ENCODE peak calls at places on chromosomes 2 and 18, in seven cellular contexts. One of them, this sample, is unnamed.

GRCh38 chr2:1816414-1816911 is 72.1 kb upstream of the PXDN start:
- DNase-seq in neural crest cell: no peak
- DNase-seq in M059J: peak; percentile 10
- DNase-seq in stimulated activated CD4-positive, alpha-beta T cell treated with anti-CD3 and anti-CD28 coated beads, TNF-alpha, amount 100 ng/mL, for 1 hour: no peak
- DNase-seq in body of pancreas: no peak
- DNase-seq in GM23248: peak; percentile 79
- DNase-seq in colonic mucosa: no peak
- DNase-seq in this sample: no peak

GRCh38 chr2:10036095-10036879 is 7.1 kb upstream of the KLF11 start:
- DNase-seq in stimulated activated CD4-positive, alpha-beta T cell treated with anti-CD3 and anti-CD28 coated beads, TNF-alpha, amount 100 ng/mL, for 1 hour: no peak
- DNase-seq in body of pancreas: peak; percentile 87
- DNase-seq in M059J: peak; percentile 89
- DNase-seq in GM23248: peak; percentile 92
- DNase-seq in colonic mucosa: no peak
- DNase-seq in neural crest cell: no peak
- DNase-seq in this sample: no peak

GRCh38 chr2:177296047-177296446 is 31.5 kb upstream of the NFE2L2 start:
- DNase-seq in stimulated activated CD4-positive, alpha-beta T cell treated with anti-CD3 and anti-CD28 coated beads, TNF-alpha, amount 100 ng/mL, for 1 hour: no peak
- DNase-seq in colonic mucosa: no peak
- DNase-seq in body of pancreas: no peak
- DNase-seq in neural crest cell: no peak
- DNase-seq in M059J: no peak
- DNase-seq in GM23248: peak; percentile 34
- DNase-seq in this sample: no peak

GRCh38 chr18:51184092-51184458 is 13.4 kb downstream of the MEX3C start:
- DNase-seq in stimulated activated CD4-positive, alpha-beta T cell treated with anti-CD3 and anti-CD28 coated beads, TNF-alpha, amount 100 ng/mL, for 1 hour: no peak
- DNase-seq in neural crest cell: no peak
- DNase-seq in body of pancreas: no peak
- DNase-seq in colonic mucosa: no peak
- DNase-seq in M059J: no peak
- DNase-seq in GM23248: no peak
- DNase-seq in this sample: no peak

GRCh38 chr2:238925281-238925680 is 77.4 kb downstream of the TWIST2 start:
- DNase-seq in colonic mucosa: no peak
- DNase-seq in GM23248: no peak
- DNase-seq in neural crest cell: no peak
- DNase-seq in M059J: no peak
- DNase-seq in stimulated activated CD4-positive, alpha-beta T cell treated with anti-CD3 and anti-CD28 coated beads, TNF-alpha, amount 100 ng/mL, for 1 hour: no peak
- DNase-seq in body of pancreas: no peak
- DNase-seq in this sample: no peak

GRCh38 chr2:210502997-210503621 is 26.6 kb upstream of the LANCL1 start:
- DNase-seq in colonic mucosa: peak; percentile 61
- DNase-seq in body of pancreas: peak; percentile 64
- DNase-seq in stimulated activated CD4-positive, alpha-beta T cell treated with anti-CD3 and anti-CD28 coated beads, TNF-alpha, amount 100 ng/mL, for 1 hour: no peak
- DNase-seq in GM23248: peak; percentile 69
- DNase-seq in M059J: peak; percentile 39
- DNase-seq in neural crest cell: peak; percentile 50
- DNase-seq in this sample: no peak

GRCh38 chr18:36636237-36636792 is 192.5 kb downstream of the TPGS2 start:
- DNase-seq in body of pancreas: no peak
- DNase-seq in M059J: no peak
- DNase-seq in colonic mucosa: no peak
- DNase-seq in neural crest cell: no peak
- DNase-seq in GM23248: no peak
- DNase-seq in stimulated activated CD4-positive, alpha-beta T cell treated with anti-CD3 and anti-CD28 coated beads, TNF-alpha, amount 100 ng/mL, for 1 hour: no peak
- DNase-seq in this sample: no peak

GRCh38 chr2:99380376-99381010 is 43.3 kb downstream of the EIF5B start:
- DNase-seq in body of pancreas: no peak
- DNase-seq in stimulated activated CD4-positive, alpha-beta T cell treated with anti-CD3 and anti-CD28 coated beads, TNF-alpha, amount 100 ng/mL, for 1 hour: no peak
- DNase-seq in M059J: no peak
- DNase-seq in colonic mucosa: no peak
- DNase-seq in neural crest cell: no peak
- DNase-seq in GM23248: no peak
- DNase-seq in this sample: no peak

GRCh38 chr18:6997802-6998201 is 119.8 kb downstream of the LAMA1 start:
- DNase-seq in M059J: peak; percentile 87
- DNase-seq in colonic mucosa: no peak
- DNase-seq in stimulated activated CD4-positive, alpha-beta T cell treated with anti-CD3 and anti-CD28 coated beads, TNF-alpha, amount 100 ng/mL, for 1 hour: no peak
- DNase-seq in GM23248: peak; percentile 44
- DNase-seq in body of pancreas: no peak
- DNase-seq in neural crest cell: no peak
- DNase-seq in this sample: no peak

GRCh38 chr2:36567711-36568408 is 30.1 kb downstream of the FEZ2 start:
- DNase-seq in colonic mucosa: no peak
- DNase-seq in M059J: peak; percentile 70
- DNase-seq in GM23248: no peak
- DNase-seq in body of pancreas: no peak
- DNase-seq in neural crest cell: no peak
- DNase-seq in stimulated activated CD4-positive, alpha-beta T cell treated with anti-CD3 and anti-CD28 coated beads, TNF-alpha, amount 100 ng/mL, for 1 hour: no peak
- DNase-seq in this sample: no peak

GRCh38 chr2:30820381-30821055 is 13.3 kb upstream of the CAPN13 start:
- DNase-seq in M059J: no peak
- DNase-seq in body of pancreas: no peak
- DNase-seq in neural crest cell: no peak
- DNase-seq in GM23248: no peak
- DNase-seq in colonic mucosa: no peak
- DNase-seq in stimulated activated CD4-positive, alpha-beta T cell treated with anti-CD3 and anti-CD28 coated beads, TNF-alpha, amount 100 ng/mL, for 1 hour: no peak
- DNase-seq in this sample: no peak

GRCh38 chr2:85547089-85547858 is 8.3 kb downstream of the MAT2A start:
- DNase-seq in M059J: no peak
- DNase-seq in body of pancreas: peak; percentile 51
- DNase-seq in neural crest cell: no peak
- DNase-seq in GM23248: no peak
- DNase-seq in stimulated activated CD4-positive, alpha-beta T cell treated with anti-CD3 and anti-CD28 coated beads, TNF-alpha, amount 100 ng/mL, for 1 hour: no peak
- DNase-seq in colonic mucosa: no peak
- DNase-seq in this sample: no peak

GRCh38 chr18:74485860-74486849 is 10.0 kb upstream of the CNDP2 start:
- DNase-seq in neural crest cell: no peak
- DNase-seq in body of pancreas: no peak
- DNase-seq in stimulated activated CD4-positive, alpha-beta T cell treated with anti-CD3 and anti-CD28 coated beads, TNF-alpha, amount 100 ng/mL, for 1 hour: no peak
- DNase-seq in M059J: no peak
- DNase-seq in colonic mucosa: no peak
- DNase-seq in GM23248: no peak
- DNase-seq in this sample: no peak

GRCh38 chr2:224909885-224910517 is 132.3 kb downstream of the DOCK10 start:
- DNase-seq in M059J: peak; percentile 94
- DNase-seq in stimulated activated CD4-positive, alpha-beta T cell treated with anti-CD3 and anti-CD28 coated beads, TNF-alpha, amount 100 ng/mL, for 1 hour: no peak
- DNase-seq in GM23248: peak; percentile 89
- DNase-seq in neural crest cell: no peak
- DNase-seq in colonic mucosa: no peak
- DNase-seq in body of pancreas: peak; percentile 20
- DNase-seq in this sample: no peak

GRCh38 chr2:225100269-225100668 is 58.0 kb upstream of the DOCK10 start:
- DNase-seq in GM23248: peak; percentile 48
- DNase-seq in colonic mucosa: no peak
- DNase-seq in neural crest cell: no peak
- DNase-seq in stimulated activated CD4-positive, alpha-beta T cell treated with anti-CD3 and anti-CD28 coated beads, TNF-alpha, amount 100 ng/mL, for 1 hour: no peak
- DNase-seq in body of pancreas: no peak
- DNase-seq in M059J: peak; percentile 82
- DNase-seq in this sample: no peak

GRCh38 chr2:112812318-112813042 is 24.1 kb downstream of the IL1B start:
- DNase-seq in neural crest cell: no peak
- DNase-seq in body of pancreas: no peak
- DNase-seq in stimulated activated CD4-positive, alpha-beta T cell treated with anti-CD3 and anti-CD28 coated beads, TNF-alpha, amount 100 ng/mL, for 1 hour: no peak
- DNase-seq in colonic mucosa: no peak
- DNase-seq in M059J: peak; percentile 26
- DNase-seq in GM23248: peak; percentile 39
- DNase-seq in this sample: no peak

GRCh38 chr18:13608791-13609552 is 117.4 kb downstream of the FAM210A start:
- DNase-seq in neural crest cell: no peak
- DNase-seq in colonic mucosa: no peak
- DNase-seq in body of pancreas: no peak
- DNase-seq in GM23248: no peak
- DNase-seq in M059J: peak; percentile 19
- DNase-seq in stimulated activated CD4-positive, alpha-beta T cell treated with anti-CD3 and anti-CD28 coated beads, TNF-alpha, amount 100 ng/mL, for 1 hour: no peak
- DNase-seq in this sample: no peak

GRCh38 chr18:67428148-67428547 is 88.4 kb downstream of the DSEL start:
- DNase-seq in M059J: peak; percentile 21
- DNase-seq in body of pancreas: no peak
- DNase-seq in stimulated activated CD4-positive, alpha-beta T cell treated with anti-CD3 and anti-CD28 coated beads, TNF-alpha, amount 100 ng/mL, for 1 hour: no peak
- DNase-seq in colonic mucosa: no peak
- DNase-seq in neural crest cell: no peak
- DNase-seq in GM23248: peak; percentile 36
- DNase-seq in this sample: no peak

GRCh38 chr2:130762910-130763385 is 7.6 kb downstream of the AMER3 start:
- DNase-seq in GM23248: no peak
- DNase-seq in M059J: no peak
- DNase-seq in colonic mucosa: no peak
- DNase-seq in neural crest cell: no peak
- DNase-seq in stimulated activated CD4-positive, alpha-beta T cell treated with anti-CD3 and anti-CD28 coated beads, TNF-alpha, amount 100 ng/mL, for 1 hour: no peak
- DNase-seq in body of pancreas: no peak
- DNase-seq in this sample: no peak

GRCh38 chr2:242010567-242011513 is 141.3 kb downstream of the RTP5 start:
- DNase-seq in body of pancreas: no peak
- DNase-seq in GM23248: peak; percentile 24
- DNase-seq in stimulated activated CD4-positive, alpha-beta T cell treated with anti-CD3 and anti-CD28 coated beads, TNF-alpha, amount 100 ng/mL, for 1 hour: no peak
- DNase-seq in neural crest cell: no peak
- DNase-seq in M059J: no peak
- DNase-seq in colonic mucosa: no peak
- DNase-seq in this sample: no peak